ENCODE peak calls at places on chromosome 5, in ten cellular contexts. H is A549; B is activated T-helper 1 cell treated with anti-CD3 and anti-CD28 coated beads, Interleukin-2, amount 50 U/mL, for 16 hours; P is H7; Q is HT-29; T is heart right ventricle; O is hepatic stellate cell; L is stimulated activated CD8-positive, alpha-beta memory T cell treated with anti-CD3 and anti-CD28 coated beads, Interleukin-4, amount 100 ng/mL, for 4 hours; I is spleen; S is GM12891. C is an unnamed sample.

GRCh38 chr5:126680215-126680817 is 79.6 kb downstream of the PHAX start:
- DNase-seq in H (no peak), B (no peak), P (peak), Q (no peak), T (no peak), O (peak), L (no peak), I (no peak), S (no peak), C (peak)

GRCh38 chr5:171123417-171123816 is 185.6 kb upstream of the TLX3 start:
- DNase-seq in H (no peak), B (no peak), P (no peak), Q (no peak), T (no peak), O (no peak), L (no peak), I (no peak), S (no peak), C (no peak)

GRCh38 chr5:57302164-57302563 is 128.3 kb downstream of the GPBP1 start:
- DNase-seq in H (no peak), B (no peak), P (no peak), Q (peak), T (no peak), O (no peak), L (no peak), I (no peak), S (no peak), C (peak)

GRCh38 chr5:17169507-17169906 is 47.9 kb upstream of the BASP1 start:
- DNase-seq in H (no peak), B (no peak), P (no peak), Q (no peak), T (no peak), O (no peak), L (no peak), I (no peak), S (no peak), C (no peak)

GRCh38 chr5:81657386-81657785 is 93.5 kb downstream of the SSBP2 start:
- DNase-seq in H (no peak), B (no peak), P (no peak), Q (peak), T (no peak), O (no peak), L (no peak), I (no peak), S (no peak), C (peak)

GRCh38 chr5:135559342-135559741 is 19.4 kb downstream of the CXCL14 start:
- DNase-seq in H (peak), B (no peak), P (no peak), Q (peak), T (no peak), O (peak), L (no peak), I (peak), S (no peak), C (no peak)

GRCh38 chr5:78720997-78721396 is 72.4 kb upstream of the LHFPL2 start:
- DNase-seq in H (no peak), B (no peak), P (no peak), Q (no peak), T (no peak), O (no peak), L (no peak), I (no peak), S (no peak), C (no peak)

GRCh38 chr5:139543423-139543991 is 17.6 kb upstream of the UBE2D2 start:
- DNase-seq in H (no peak), B (no peak), P (peak), Q (peak), T (peak), O (peak), L (no peak), I (peak), S (peak), C (peak)

GRCh38 chr5:44740655-44741054 is 68.1 kb upstream of the MRPS30 start:
- DNase-seq in H (no peak), B (no peak), P (peak), Q (peak), T (no peak), O (no peak), L (no peak), I (no peak), S (no peak), C (no peak)

GRCh38 chr5:160548949-160549665 is 127.5 kb downstream of the PTTG1 start:
- DNase-seq in H (no peak), B (no peak), P (no peak), Q (no peak), T (no peak), O (no peak), L (no peak), I (no peak), S (no peak), C (no peak)

GRCh38 chr5:103207001-103207400 is 51.6 kb upstream of the MACIR start:
- DNase-seq in H (no peak), B (no peak), P (no peak), Q (no peak), T (no peak), O (no peak), L (no peak), I (no peak), S (no peak), C (no peak)

GRCh38 chr5:4862500-4862899 is 277.6 kb upstream of the ADAMTS16 start:
- DNase-seq in H (peak), B (no peak), P (peak), Q (peak), T (no peak), O (no peak), L (no peak), I (no peak), S (no peak), C (no peak)

GRCh38 chr5:93831449-93831848 is 90.0 kb upstream of the POU5F2 start:
- DNase-seq in H (peak), B (no peak), P (no peak), Q (no peak), T (no peak), O (peak), L (no peak), I (no peak), S (no peak), C (no peak)

GRCh38 chr5:114419941-114420340 is 58.1 kb downstream of the KCNN2 start:
- DNase-seq in H (no peak), B (no peak), P (no peak), Q (no peak), T (no peak), O (no peak), L (no peak), I (no peak), S (no peak), C (no peak)

GRCh38 chr5:81838307-81838906 is 87.5 kb upstream of the SSBP2 start:
- DNase-seq in H (no peak), B (no peak), P (no peak), Q (peak), T (no peak), O (no peak), L (no peak), I (no peak), S (no peak), C (peak)

GRCh38 chr5:133993152-133993548 is 11.6 kb downstream of the VDAC1 start:
- DNase-seq in H (no peak), B (no peak), P (no peak), Q (no peak), T (no peak), O (peak), L (no peak), I (no peak), S (no peak), C (no peak)

GRCh38 chr5:136194611-136195010 is 1.6 kb upstream of the SMIM32 start:
- DNase-seq in H (no peak), B (no peak), P (no peak), Q (no peak), T (no peak), O (no peak), L (no peak), I (peak), S (no peak), C (no peak)